ENCODE peak calls at places on chromosome 9, in five cellular contexts. One of them, this sample, is unnamed.

GRCh38 chr9:72579880-72580570 is 58.6 kb downstream of the TMC1 start:
- DNase-seq in cardiac fibroblast: peak; percentile 64
- DNase-seq in MM.1S: no peak
- DNase-seq in hepatocyte: peak; percentile 40
- DNase-seq in astrocyte of the cerebellum: no peak
- DNase-seq in this sample: no peak

GRCh38 chr9:93143830-93144530 is 9.9 kb upstream of the NINJ1 start:
- DNase-seq in hepatocyte: no peak
- DNase-seq in astrocyte of the cerebellum: no peak
- DNase-seq in MM.1S: peak; percentile 47
- DNase-seq in cardiac fibroblast: no peak
- DNase-seq in this sample: no peak

GRCh38 chr9:23050548-23050947 is 603.9 kb downstream of the DMRTA1 start:
- DNase-seq in astrocyte of the cerebellum: no peak
- DNase-seq in MM.1S: no peak
- DNase-seq in hepatocyte: no peak
- DNase-seq in cardiac fibroblast: no peak
- DNase-seq in this sample: no peak

GRCh38 chr9:130938652-130939404 is at the start of gene FIBCD1:
- DNase-seq in cardiac fibroblast: peak; percentile 35
- DNase-seq in hepatocyte: peak; percentile 47
- DNase-seq in astrocyte of the cerebellum: no peak
- DNase-seq in MM.1S: no peak
- DNase-seq in this sample: no peak

GRCh38 chr9:89448381-89448780 is 49.5 kb downstream of the SEMA4D start:
- DNase-seq in cardiac fibroblast: no peak
- DNase-seq in MM.1S: no peak
- DNase-seq in astrocyte of the cerebellum: no peak
- DNase-seq in hepatocyte: no peak
- DNase-seq in this sample: no peak

GRCh38 chr9:71762900-71763653 is 5.2 kb downstream of the CEMIP2 start:
- DNase-seq in astrocyte of the cerebellum: no peak
- DNase-seq in hepatocyte: no peak
- DNase-seq in cardiac fibroblast: peak; percentile 42
- DNase-seq in MM.1S: no peak
- DNase-seq in this sample: no peak

GRCh38 chr9:133873006-133873780 is 118.9 kb downstream of the VAV2 start:
- DNase-seq in cardiac fibroblast: no peak
- DNase-seq in hepatocyte: no peak
- DNase-seq in astrocyte of the cerebellum: no peak
- DNase-seq in MM.1S: no peak
- DNase-seq in this sample: no peak

GRCh38 chr9:6268830-6269397 is 53.3 kb downstream of the IL33 start:
- DNase-seq in hepatocyte: peak; percentile 11
- DNase-seq in MM.1S: no peak
- DNase-seq in astrocyte of the cerebellum: no peak
- DNase-seq in cardiac fibroblast: no peak
- DNase-seq in this sample: no peak

GRCh38 chr9:101514056-101514455 is 19.6 kb upstream of the RNF20 start:
- DNase-seq in astrocyte of the cerebellum: peak; percentile 37
- DNase-seq in cardiac fibroblast: peak; percentile 19
- DNase-seq in MM.1S: no peak
- DNase-seq in hepatocyte: no peak
- DNase-seq in this sample: no peak

GRCh38 chr9:127598839-127599549 is 13.1 kb upstream of the STXBP1 start:
- DNase-seq in MM.1S: no peak
- DNase-seq in hepatocyte: no peak
- DNase-seq in cardiac fibroblast: no peak
- DNase-seq in astrocyte of the cerebellum: no peak
- DNase-seq in this sample: no peak

GRCh38 chr9:130630506-130631330 is 33.7 kb upstream of the PRDM12 start:
- DNase-seq in cardiac fibroblast: no peak
- DNase-seq in hepatocyte: no peak
- DNase-seq in astrocyte of the cerebellum: no peak
- DNase-seq in MM.1S: no peak
- DNase-seq in this sample: no peak

GRCh38 chr9:78035369-78035993 is 3.9 kb upstream of the GNAQ start:
- DNase-seq in hepatocyte: peak; percentile 87
- DNase-seq in MM.1S: peak; percentile 75
- DNase-seq in astrocyte of the cerebellum: peak; percentile 79
- DNase-seq in cardiac fibroblast: peak; percentile 92
- DNase-seq in this sample: peak; percentile 39

GRCh38 chr9:70475211-70475610 is 60.8 kb upstream of the KLF9 start:
- DNase-seq in hepatocyte: peak; percentile 50
- DNase-seq in astrocyte of the cerebellum: no peak
- DNase-seq in cardiac fibroblast: no peak
- DNase-seq in MM.1S: no peak
- DNase-seq in this sample: no peak

GRCh38 chr9:91419222-91420191 is 4.1 kb downstream of the NFIL3 start:
- DNase-seq in cardiac fibroblast: peak; percentile 94
- DNase-seq in astrocyte of the cerebellum: peak; percentile 82
- DNase-seq in hepatocyte: peak; percentile 83
- DNase-seq in MM.1S: peak; percentile 49
- DNase-seq in this sample: peak; percentile 84

GRCh38 chr9:123360161-123361085 is 4.4 kb downstream of the CRB2 start:
- DNase-seq in cardiac fibroblast: peak; percentile 23
- DNase-seq in astrocyte of the cerebellum: no peak
- DNase-seq in MM.1S: peak; percentile 33
- DNase-seq in hepatocyte: peak; percentile 92
- DNase-seq in this sample: peak; percentile 81

GRCh38 chr9:133560311-133560710 is 25.8 kb downstream of the ADAMTSL2 start:
- DNase-seq in astrocyte of the cerebellum: peak; percentile 15
- DNase-seq in cardiac fibroblast: peak; percentile 65
- DNase-seq in hepatocyte: no peak
- DNase-seq in MM.1S: no peak
- DNase-seq in this sample: no peak

GRCh38 chr9:19641046-19641445 is 147.8 kb downstream of the SLC24A2 start:
- DNase-seq in MM.1S: no peak
- DNase-seq in hepatocyte: no peak
- DNase-seq in cardiac fibroblast: peak; percentile 27
- DNase-seq in astrocyte of the cerebellum: no peak
- DNase-seq in this sample: no peak

GRCh38 chr9:18606831-18607230 is 132.9 kb downstream of the ADAMTSL1 start:
- DNase-seq in cardiac fibroblast: peak; percentile 59
- DNase-seq in MM.1S: no peak
- DNase-seq in hepatocyte: no peak
- DNase-seq in astrocyte of the cerebellum: peak; percentile 77
- DNase-seq in this sample: no peak

GRCh38 chr9:90805006-90805993 is 3.7 kb downstream of the SYK start:
- DNase-seq in MM.1S: no peak
- DNase-seq in hepatocyte: no peak
- DNase-seq in cardiac fibroblast: no peak
- DNase-seq in astrocyte of the cerebellum: no peak
- DNase-seq in this sample: no peak

GRCh38 chr9:18256574-18256973 is 217.4 kb upstream of the ADAMTSL1 start:
- DNase-seq in hepatocyte: peak; percentile 43
- DNase-seq in cardiac fibroblast: peak; percentile 67
- DNase-seq in astrocyte of the cerebellum: no peak
- DNase-seq in MM.1S: no peak
- DNase-seq in this sample: no peak

GRCh38 chr9:120441446-120442279 is 138.3 kb downstream of the CDK5RAP2 start:
- DNase-seq in MM.1S: no peak
- DNase-seq in astrocyte of the cerebellum: peak; percentile 28
- DNase-seq in cardiac fibroblast: peak; percentile 86
- DNase-seq in hepatocyte: peak; percentile 33
- DNase-seq in this sample: no peak

GRCh38 chr9:95104966-95105365 is 212.5 kb downstream of the FANCC start:
- DNase-seq in MM.1S: no peak
- DNase-seq in astrocyte of the cerebellum: no peak
- DNase-seq in cardiac fibroblast: no peak
- DNase-seq in hepatocyte: no peak
- DNase-seq in this sample: no peak

GRCh38 chr9:22158983-22159382 is 149.9 kb upstream of the CDKN2B start:
- DNase-seq in MM.1S: no peak
- DNase-seq in cardiac fibroblast: peak; percentile 92
- DNase-seq in hepatocyte: peak; percentile 35
- DNase-seq in astrocyte of the cerebellum: no peak
- DNase-seq in this sample: peak; percentile 74

GRCh38 chr9:123679330-123679987 is 250.5 kb downstream of the DENND1A start:
- DNase-seq in astrocyte of the cerebellum: no peak
- DNase-seq in MM.1S: peak; percentile 96
- DNase-seq in hepatocyte: no peak
- DNase-seq in cardiac fibroblast: no peak
- DNase-seq in this sample: no peak

GRCh38 chr9:106947097-106947496 is 84.1 kb downstream of the ZNF462 start:
- DNase-seq in MM.1S: no peak
- DNase-seq in astrocyte of the cerebellum: no peak
- DNase-seq in cardiac fibroblast: no peak
- DNase-seq in hepatocyte: no peak
- DNase-seq in this sample: no peak

GRCh38 chr9:123365287-123365880 is 9.4 kb downstream of the CRB2 start:
- DNase-seq in hepatocyte: no peak
- DNase-seq in cardiac fibroblast: no peak
- DNase-seq in MM.1S: no peak
- DNase-seq in astrocyte of the cerebellum: no peak
- DNase-seq in this sample: no peak

GRCh38 chr9:16154570-16155078 is 601.8 kb downstream of the CCDC171 start:
- DNase-seq in hepatocyte: peak; percentile 83
- DNase-seq in astrocyte of the cerebellum: no peak
- DNase-seq in MM.1S: peak; percentile 69
- DNase-seq in cardiac fibroblast: no peak
- DNase-seq in this sample: no peak

GRCh38 chr9:120650352-120650751 is 63.9 kb downstream of the MEGF9 start:
- DNase-seq in MM.1S: no peak
- DNase-seq in astrocyte of the cerebellum: no peak
- DNase-seq in cardiac fibroblast: peak; percentile 47
- DNase-seq in hepatocyte: no peak
- DNase-seq in this sample: no peak

GRCh38 chr9:37425298-37425752 is 2.8 kb downstream of the GRHPR start:
- DNase-seq in MM.1S: no peak
- DNase-seq in hepatocyte: no peak
- DNase-seq in astrocyte of the cerebellum: peak; percentile 45
- DNase-seq in cardiac fibroblast: no peak
- DNase-seq in this sample: no peak

GRCh38 chr9:97395745-97396144 is 16.2 kb upstream of the TDRD7 start:
- DNase-seq in astrocyte of the cerebellum: no peak
- DNase-seq in cardiac fibroblast: no peak
- DNase-seq in MM.1S: no peak
- DNase-seq in hepatocyte: no peak
- DNase-seq in this sample: no peak

GRCh38 chr9:81609782-81610738 is 79.3 kb downstream of the TLE1 start:
- DNase-seq in cardiac fibroblast: peak; percentile 48
- DNase-seq in MM.1S: no peak
- DNase-seq in hepatocyte: no peak
- DNase-seq in astrocyte of the cerebellum: no peak
- DNase-seq in this sample: no peak

GRCh38 chr9:98555851-98556465 is 152.8 kb downstream of the GABBR2 start:
- DNase-seq in hepatocyte: no peak
- DNase-seq in cardiac fibroblast: no peak
- DNase-seq in MM.1S: no peak
- DNase-seq in astrocyte of the cerebellum: no peak
- DNase-seq in this sample: no peak

DNA sequence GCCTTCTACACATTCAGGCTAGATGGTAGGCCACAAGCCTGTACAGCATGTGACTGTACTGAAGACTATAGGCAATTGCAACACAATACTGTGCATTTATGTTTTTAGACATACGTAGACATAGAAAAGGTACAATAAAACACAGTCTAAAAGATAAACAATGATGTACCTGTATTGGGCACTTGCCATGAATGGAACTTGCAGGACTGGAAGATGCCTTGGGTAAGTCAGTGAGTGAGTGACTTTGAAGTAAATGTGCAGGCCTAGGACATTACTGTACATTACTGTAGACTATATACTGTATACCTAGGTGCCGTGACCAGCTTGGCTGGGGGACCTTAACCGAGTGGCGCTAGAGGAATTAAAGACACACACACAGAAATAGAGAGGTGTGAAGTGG is 53.1 kb downstream of the CTSL start:
- DNase-seq in cardiac fibroblast: no peak
- DNase-seq in astrocyte of the cerebellum: no peak
- DNase-seq in hepatocyte: no peak
- DNase-seq in MM.1S: no peak
- DNase-seq in this sample: no peak
- H3K4me3 ChIP-seq in cardiac fibroblast: no peak overlapping the region
- H3K4me3 ChIP-seq in astrocyte of the cerebellum: no peak overlapping the region
- H3K4me3 ChIP-seq in hepatocyte: no peak overlapping the region
- H3K4me3 ChIP-seq in MM.1S: no peak overlapping the region
- H3K4me3 ChIP-seq in this sample: no peak overlapping the region

GRCh38 chr9:86938780-86939179 is 8.5 kb downstream of the GAS1 start:
- DNase-seq in hepatocyte: no peak
- DNase-seq in cardiac fibroblast: no peak
- DNase-seq in astrocyte of the cerebellum: no peak
- DNase-seq in MM.1S: no peak
- DNase-seq in this sample: no peak
- TF ChIP-seq CTCF in hepatocyte: no peak
- TF ChIP-seq CTCF in cardiac fibroblast: no peak
- TF ChIP-seq CTCF in astrocyte of the cerebellum: no peak
- TF ChIP-seq CTCF in MM.1S: no peak
- TF ChIP-seq CTCF in this sample: no peak

GRCh38 chr9:4293293-4293931 is 6.5 kb downstream of the GLIS3 start:
- DNase-seq in MM.1S: no peak
- DNase-seq in astrocyte of the cerebellum: peak; percentile 95
- DNase-seq in cardiac fibroblast: peak; percentile 90
- DNase-seq in hepatocyte: peak; percentile 40
- DNase-seq in this sample: peak; percentile 89
- H3K4me3 ChIP-seq in MM.1S: no peak overlapping the region
- H3K4me3 ChIP-seq in astrocyte of the cerebellum: no peak overlapping the region
- H3K4me3 ChIP-seq in cardiac fibroblast: no peak overlapping the region
- H3K4me3 ChIP-seq in hepatocyte: no peak overlapping the region
- H3K4me3 ChIP-seq in this sample: no peak overlapping the region

GRCh38 chr9:136665111-136665703 is 2.5 kb downstream of the EGFL7 start:
- DNase-seq in astrocyte of the cerebellum: no peak
- DNase-seq in cardiac fibroblast: no peak
- DNase-seq in MM.1S: no peak
- DNase-seq in hepatocyte: peak; percentile 80
- DNase-seq in this sample: no peak
- TF ChIP-seq CTCF in astrocyte of the cerebellum: no peak
- TF ChIP-seq CTCF in cardiac fibroblast: peak; percentile 4
- TF ChIP-seq CTCF in MM.1S: no peak
- TF ChIP-seq CTCF in hepatocyte: peak; percentile 40
- TF ChIP-seq CTCF in this sample: no peak

GRCh38 chr9:114757984-114758383 is 47.9 kb downstream of the TNFSF15 start:
- DNase-seq in MM.1S: no peak
- DNase-seq in astrocyte of the cerebellum: no peak
- DNase-seq in hepatocyte: no peak
- DNase-seq in cardiac fibroblast: no peak
- DNase-seq in this sample: no peak
- H3K4me3 ChIP-seq in MM.1S: no peak overlapping the region
- H3K4me3 ChIP-seq in astrocyte of the cerebellum: no peak overlapping the region
- H3K4me3 ChIP-seq in hepatocyte: no peak overlapping the region
- H3K4me3 ChIP-seq in cardiac fibroblast: no peak overlapping the region
- H3K4me3 ChIP-seq in this sample: no peak overlapping the region

This sample was measured in retinal pigment epithelial cell.